ENCODE peak calls at places on chromosome 13, in eight cellular contexts. R, J, E, S, M, C, F and P are unnamed samples.

GRCh38 chr13:78197231-78197630 is 278.6 kb upstream of the EDNRB start:
- DNase-seq in R (peak; percentile 4), J (no peak), E (no peak), S (no peak), M (no peak), C (peak; percentile 26), F (no peak), P (no peak)

GRCh38 chr13:113298001-113298945 is 1.2 kb downstream of the LAMP1 start:
- DNase-seq in R (no peak), J (no peak), E (no peak), S (peak; percentile 53), M (no peak), C (peak; percentile 70), F (no peak), P (peak; percentile 48)

GRCh38 chr13:67228031-67228430 is 2.1 kb downstream of the PCDH9 start:
- DNase-seq in R (no peak), J (no peak), E (no peak), S (no peak), M (no peak), C (no peak), F (no peak), P (no peak)

GRCh38 chr13:109500146-109500773 is 286.1 kb downstream of the IRS2 start:
- DNase-seq in R (peak; percentile 11), J (no peak), E (no peak), S (peak; percentile 38), M (no peak), C (no peak), F (peak; percentile 29), P (no peak)

GRCh38 chr13:56713656-56714055 is 427.1 kb upstream of the PRR20A start:
- DNase-seq in R (no peak), J (no peak), E (no peak), S (no peak), M (no peak), C (no peak), F (peak; percentile 14), P (no peak)

GRCh38 chr13:26771796-26772195 is 11.2 kb upstream of the GPR12 start:
- DNase-seq in R (no peak), J (no peak), E (no peak), S (no peak), M (no peak), C (no peak), F (no peak), P (no peak)

GRCh38 chr13:41544824-41545707 is 87.7 kb downstream of the RGCC start:
- DNase-seq in R (peak; percentile 28), J (no peak), E (no peak), S (no peak), M (no peak), C (peak; percentile 84), F (no peak), P (no peak)

GRCh38 chr13:111330211-111330610 is 9.8 kb downstream of the TEX29 start:
- DNase-seq in R (no peak), J (no peak), E (no peak), S (no peak), M (no peak), C (no peak), F (no peak), P (no peak)

GRCh38 chr13:23598371-23598770 is 28.2 kb downstream of the TNFRSF19 start:
- DNase-seq in R (peak; percentile 70), J (no peak), E (no peak), S (no peak), M (no peak), C (no peak), F (no peak), P (no peak)

GRCh38 chr13:107866007-107866665 is 349.2 kb downstream of the LIG4 start:
- DNase-seq in R (peak; percentile 34), J (no peak), E (no peak), S (no peak), M (no peak), C (no peak), F (peak; percentile 47), P (peak; percentile 4)

GRCh38 chr13:101307181-101307701 is 109.1 kb downstream of the NALCN start:
- DNase-seq in R (peak; percentile 90), J (no peak), E (no peak), S (no peak), M (no peak), C (no peak), F (no peak), P (no peak)

GRCh38 chr13:73325351-73326214 is 266.8 kb downstream of the KLF5 start:
- DNase-seq in R (peak; percentile 5), J (no peak), E (no peak), S (no peak), M (no peak), C (peak; percentile 91), F (no peak), P (no peak)

GRCh38 chr13:68257111-68257842 is 1027.1 kb upstream of the PCDH9 start:
- DNase-seq in R (no peak), J (no peak), E (no peak), S (peak; percentile 71), M (no peak), C (no peak), F (no peak), P (no peak)

GRCh38 chr13:33105387-33106005 is 89.3 kb downstream of the KL start:
- DNase-seq in R (no peak), J (no peak), E (no peak), S (no peak), M (no peak), C (no peak), F (no peak), P (no peak)

GRCh38 chr13:68439821-68440220 is 1209.7 kb upstream of the PCDH9 start:
- DNase-seq in R (no peak), J (no peak), E (no peak), S (peak; percentile 5), M (no peak), C (peak; percentile 37), F (no peak), P (no peak)

GRCh38 chr13:40897058-40897457 is 107.6 kb downstream of the SLC25A15 start:
- DNase-seq in R (no peak), J (no peak), E (no peak), S (no peak), M (no peak), C (peak; percentile 18), F (no peak), P (no peak)

GRCh38 chr13:30463820-30464495 is 1.8 kb downstream of the HMGB1 start:
- DNase-seq in R (peak; percentile 50), J (no peak), E (peak; percentile 58), S (peak; percentile 73), M (peak; percentile 71), C (peak; percentile 53), F (no peak), P (peak; percentile 84)

GRCh38 chr13:113452942-113453901 is at the start of gene ADPRHL1:
- DNase-seq in R (no peak), J (no peak), E (peak; percentile 78), S (peak; percentile 44), M (no peak), C (no peak), F (no peak), P (no peak)

GRCh38 chr13:95579303-95579702 is 26.8 kb downstream of the CLDN10 start:
- DNase-seq in R (no peak), J (peak; percentile 36), E (no peak), S (no peak), M (no peak), C (no peak), F (no peak), P (no peak)

DNA sequence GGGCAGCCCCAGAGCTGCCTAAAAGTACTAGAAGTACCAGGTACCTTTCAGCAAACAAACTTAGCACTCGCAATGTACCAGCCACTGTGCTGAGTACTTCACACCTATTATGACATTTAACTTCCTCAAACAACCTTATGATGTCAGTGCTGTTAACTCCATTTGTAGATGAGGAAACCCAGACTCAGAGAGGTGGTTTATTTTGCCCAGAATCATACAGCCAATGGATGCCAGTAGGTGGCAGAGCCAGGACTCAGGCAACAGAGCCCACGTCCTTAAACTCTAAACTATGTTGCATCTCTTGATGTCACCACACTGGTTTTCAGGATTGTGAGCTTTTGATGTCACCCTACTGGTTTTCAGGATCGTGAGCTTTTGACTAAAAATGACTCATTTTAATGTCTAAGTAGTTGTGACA is 78.9 kb downstream of the FLT1 start:
- DNase-seq in R (no peak), J (no peak), E (no peak), S (peak; percentile 73), M (no peak), C (peak; percentile 2), F (no peak), P (peak; percentile 4)
- TF ChIP-seq CTCF in R (no peak), J (no peak), E (no peak), S (peak; percentile 12), M (no peak), C (no peak), F (no peak), P (no peak)

DNA sequence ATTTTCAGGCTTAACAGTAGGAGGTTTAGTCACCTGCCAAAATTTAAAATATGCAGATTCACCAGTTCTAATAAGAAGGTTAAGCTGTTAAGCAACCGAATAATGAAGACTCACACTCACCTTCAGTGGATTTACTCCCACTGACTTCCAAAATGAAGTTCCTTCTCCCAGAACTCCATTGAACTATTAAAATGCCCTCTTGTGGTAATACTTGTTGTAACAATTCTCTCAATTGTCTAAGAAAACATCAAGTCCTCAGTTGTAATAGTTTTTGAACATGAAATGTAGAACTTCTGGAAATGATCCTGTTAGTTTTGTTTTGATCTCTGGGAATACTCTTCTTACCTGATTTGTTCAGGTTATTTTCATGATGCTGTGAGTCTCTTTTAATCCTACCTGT is 522.0 kb upstream of the ATXN8OS start:
- DNase-seq in R (no peak), J (no peak), E (no peak), S (no peak), M (no peak), C (no peak), F (no peak), P (no peak)
- TF ChIP-seq CTCF in R (no peak), J (peak; percentile 24), E (no peak), S (no peak), M (no peak), C (no peak), F (no peak), P (no peak)

DNA sequence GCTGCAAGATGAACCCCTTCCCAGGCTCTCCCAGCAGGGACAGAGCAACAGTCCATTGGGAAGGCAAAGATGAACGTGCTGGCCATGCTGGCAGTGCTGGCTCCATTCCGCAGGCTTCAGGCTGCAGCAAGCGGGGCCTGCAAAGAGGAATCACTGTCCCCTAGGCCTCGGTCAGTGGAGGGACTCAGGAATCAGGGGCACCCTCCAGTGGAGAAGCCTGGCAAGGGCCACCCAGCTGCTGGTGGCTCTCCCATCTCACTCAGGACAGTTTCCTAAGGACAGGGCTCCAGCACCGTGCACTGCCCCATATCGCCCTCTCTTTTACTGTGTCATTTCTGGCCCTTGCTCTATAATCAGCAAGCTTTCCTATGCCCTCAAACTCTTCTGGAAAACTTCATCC is 498.6 kb downstream of the EFNB2 start:
- DNase-seq in R (no peak), J (no peak), E (no peak), S (peak; percentile 11), M (no peak), C (no peak), F (peak; percentile 24), P (no peak)
- TF ChIP-seq CTCF in R (no peak), J (no peak), E (no peak), S (peak; percentile 18), M (no peak), C (peak; percentile 25), F (no peak), P (no peak)

GRCh38 chr13:25262261-25262660 is 25.0 kb downstream of the MTMR6 start:
- DNase-seq in R (no peak), J (no peak), E (no peak), S (no peak), M (no peak), C (no peak), F (no peak), P (no peak)

GRCh38 chr13:25268561-25268960 is 18.7 kb downstream of the MTMR6 start:
- DNase-seq in R (no peak), J (no peak), E (no peak), S (no peak), M (no peak), C (no peak), F (no peak), P (no peak)

GRCh38 chr13:25267715-25268114 is 19.6 kb downstream of the MTMR6 start:
- DNase-seq in R (peak; percentile 26), J (no peak), E (no peak), S (peak; percentile 44), M (no peak), C (no peak), F (no peak), P (no peak)
- TF ChIP-seq CTCF in R (peak; percentile 35), J (peak; percentile 19), E (no peak), S (peak; percentile 35), M (peak; percentile 22), C (peak; percentile 7), F (no peak), P (peak; percentile 52)